ENCODE peak calls at places on chromosome 11, in five cellular contexts. N is IMR-90, F is fibroblast of lung, O is stomach, K is OCI-LY7. D is an unnamed sample. For H3K9me3, the result is how much of the 10 kb centered on the place peaks cover.

GRCh38 chr11:8206251-8207079 is 37.6 kb upstream of the RIC3 start:
- DNase-seq in O (peak), F (peak), K (no peak), N (no peak), D (no peak)

GRCh38 chr11:116420770-116421528 is 351.8 kb downstream of the BUD13 start:
- DNase-seq in F (peak), O (peak), N (no peak), K (no peak), D (no peak)

GRCh38 chr11:13972033-13972910 is 9.7 kb downstream of the SPON1 start:
- DNase-seq in N (peak), K (no peak), O (no peak), F (peak), D (no peak)

GRCh38 chr11:7637447-7638157 is 35.7 kb downstream of the CYB5R2 start:
- DNase-seq in O (no peak), K (no peak), N (peak), F (peak), D (no peak)

GRCh38 chr11:117419136-117419914 is 91.7 kb downstream of the CEP164 start:
- DNase-seq in O (no peak), K (no peak), F (peak), N (peak), D (no peak)

GRCh38 chr11:124194696-124195418 is 11.7 kb downstream of the OR10D3 start:
- DNase-seq in N (peak), O (peak), F (peak), K (peak), D (no peak)

GRCh38 chr11:108009497-108010360 is 1.0 kb downstream of the CUL5 start:
- DNase-seq in F (peak), K (peak), O (peak), N (no peak), D (no peak)

GRCh38 chr11:70399681-70400112 is 1.4 kb downstream of the CTTN start:
- DNase-seq in K (no peak), N (peak), F (peak), O (peak), D (no peak)

GRCh38 chr11:114163830-114164401 is 104.4 kb downstream of the ZBTB16 start:
- DNase-seq in F (no peak), N (no peak), K (no peak), O (no peak), D (no peak)

GRCh38 chr11:74577624-74578396 is 14.6 kb upstream of the POLD3 start:
- DNase-seq in N (peak), O (no peak), F (peak), K (no peak), D (no peak)

DNA sequence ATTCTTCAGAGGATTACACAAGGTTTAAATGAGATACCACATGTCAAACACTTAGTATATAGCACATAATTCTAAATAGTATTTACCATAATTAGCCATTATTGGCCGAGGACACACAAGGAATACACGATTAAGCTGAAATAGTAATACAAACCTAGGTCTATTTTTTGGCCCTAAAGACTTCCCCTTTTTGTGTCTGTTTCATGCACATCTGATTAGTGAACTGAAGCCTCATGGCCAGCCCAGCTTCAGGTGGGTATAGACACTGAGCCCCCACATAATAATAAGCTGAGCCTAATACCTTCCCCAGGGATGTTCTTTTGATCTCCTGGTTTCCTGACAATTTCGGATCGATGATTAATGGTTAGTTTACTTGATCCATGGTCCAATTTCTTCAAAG is 2.1 kb downstream of the GLYATL1B start:
- DNase-seq in N (no peak), K (peak), F (no peak), O (no peak), D (no peak)
- H3K27ac ChIP-seq in N (no peak), K (peak), F (no peak), O (no peak), D (no peak)

DNA sequence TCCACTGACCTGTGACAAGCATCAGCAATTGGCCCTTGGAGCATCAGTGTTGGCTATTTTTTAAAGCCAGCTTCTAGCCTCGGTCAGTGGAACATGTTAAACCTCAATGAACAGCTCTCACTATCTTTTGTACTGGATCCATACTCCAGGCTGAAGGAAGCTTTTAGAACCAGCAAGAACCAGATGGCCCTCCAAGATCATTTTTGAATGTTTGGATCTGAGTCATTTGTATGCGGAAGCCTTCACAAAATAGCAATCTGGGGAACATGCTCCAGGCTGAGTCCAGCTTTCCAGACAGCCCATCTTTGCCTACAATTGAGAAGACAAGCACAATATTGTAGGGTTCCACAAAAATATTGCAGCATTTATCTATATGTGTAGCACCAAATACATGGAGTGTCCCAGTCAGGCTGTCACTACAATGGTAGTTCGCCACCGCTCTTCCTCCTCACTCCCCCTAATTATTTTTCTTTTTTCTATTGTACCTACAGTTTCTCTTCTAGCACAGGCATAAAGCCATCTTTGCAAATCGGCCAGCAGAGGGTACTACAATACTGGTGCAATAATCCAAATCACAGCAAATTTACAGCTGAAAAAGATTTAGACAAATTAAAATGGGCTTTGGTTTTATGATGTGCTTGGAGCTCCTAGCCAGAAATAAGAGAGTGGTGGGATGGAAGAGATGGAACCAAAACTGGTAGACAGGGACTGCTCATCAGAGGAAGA is 177.4 kb upstream of the BLID start:
- DNase-seq in K (no peak), O (no peak), N (peak), F (no peak), D (no peak)
- TF ChIP-seq CTCF in K (peak), O (no peak), N (peak), F (peak), D (no peak)

DNA sequence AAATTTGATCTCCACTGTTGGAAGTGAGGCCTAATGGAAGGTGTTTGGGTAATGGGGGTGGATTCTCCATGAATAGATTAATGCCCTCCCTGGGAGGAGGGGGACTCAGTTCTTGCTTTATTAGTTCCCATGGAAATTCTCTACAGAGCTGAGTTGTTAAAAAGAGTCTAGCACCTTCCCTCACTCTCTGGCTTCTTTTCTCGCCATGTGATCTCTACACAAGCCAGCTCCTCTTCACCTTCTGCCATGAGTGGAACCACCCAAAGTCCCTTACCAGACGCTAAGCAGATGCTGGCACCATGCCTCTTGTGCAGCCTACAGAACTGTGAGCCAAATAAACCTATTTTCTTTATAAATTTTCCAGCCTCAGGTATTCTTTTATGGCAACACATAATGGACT is 465.8 kb upstream of the ANO5 start:
- DNase-seq in F (no peak), K (no peak), O (no peak), N (no peak), D (no peak)
- H3K9me3 ChIP-seq in F (under half), K (under half), O (under half), N (under half), D (under half)

GRCh38 chr11:75668508-75669297 is at the start of gene MAP6:
- DNase-seq in K (no peak), O (no peak), F (peak), N (no peak), D (no peak)
- H3K27ac ChIP-seq in K (no peak), O (peak), F (no peak), N (no peak), D (no peak)

GRCh38 chr11:58788355-58789023 is 56.0 kb downstream of the GLYATL2 start:
- DNase-seq in N (peak), K (peak), O (peak), F (peak), D (peak)
- TF ChIP-seq CTCF in N (peak), K (peak), O (peak), F (peak), D (peak)

GRCh38 chr11:92948116-92948515 is 21.3 kb upstream of the MTNR1B start:
- DNase-seq in O (peak), N (no peak), F (no peak), K (no peak), D (no peak)
- H3K9me3 ChIP-seq in O (under half), N (under half), F (under half), K (under half), D (under half)

GRCh38 chr11:12807621-12808020 is 133.4 kb downstream of the TEAD1 start:
- DNase-seq in F (no peak), N (no peak), O (no peak), K (no peak), D (no peak)
- H3K27ac ChIP-seq in F (no peak), N (no peak), O (no peak), K (no peak), D (no peak)